ENCODE peak calls at places on chromosomes 12 and 14, in eight cellular contexts. G is activated T-helper 1 cell treated with Interleukin-2 at 50 U/mL for 16 hours; O is fibroblast of the conjunctiva; B is T follicular helper cell; R is stimulated activated CD4-positive, alpha-beta T cell treated with anti-CD3 and anti-CD28 coated beads, Interleukin-15, amount 100 ng/mL, for 24 hours; N is CD8-positive, alpha-beta memory T cell; I is fibroblast of lung; S is GM18507. E is an unnamed sample.
A peak's percentile ranks its signal among the peaks of the same experiment; 100 is the strongest.

GRCh38 chr12:41967668-41968649 is 176.7 kb downstream of the GXYLT1 start:
- DNase-seq in G (no peak), O (no peak), B (no peak), R (no peak), N (no peak), I (peak; percentile 88), S (no peak), E (no peak)

GRCh38 chr12:47954058-47954457 is 9.3 kb upstream of the TMEM106C start:
- DNase-seq in G (no peak), O (no peak), B (no peak), R (no peak), N (no peak), I (no peak), S (no peak), E (no peak)

GRCh38 chr12:4432878-4433820 is 12.5 kb downstream of the FGF6 start:
- DNase-seq in G (no peak), O (no peak), B (no peak), R (no peak), N (no peak), I (no peak), S (no peak), E (no peak)

GRCh38 chr12:93967454-93967853 is 180.9 kb upstream of the PLXNC1 start:
- DNase-seq in G (no peak), O (no peak), B (no peak), R (no peak), N (no peak), I (no peak), S (no peak), E (no peak)

GRCh38 chr14:81285250-81285649 is 64.5 kb upstream of the GTF2A1 start:
- DNase-seq in G (no peak), O (no peak), B (no peak), R (no peak), N (no peak), I (no peak), S (no peak), E (no peak)

GRCh38 chr14:56341766-56342418 is 223.7 kb downstream of the PELI2 start:
- DNase-seq in G (no peak), O (no peak), B (no peak), R (no peak), N (no peak), I (peak; percentile 63), S (no peak), E (no peak)

GRCh38 chr12:86256169-86256568 is at the start of gene MGAT4C:
- DNase-seq in G (no peak), O (no peak), B (no peak), R (no peak), N (no peak), I (peak; percentile 8), S (no peak), E (peak; percentile 95)

GRCh38 chr14:99125113-99125512 is 146.9 kb downstream of the BCL11B start:
- DNase-seq in G (no peak), O (no peak), B (no peak), R (no peak), N (no peak), I (no peak), S (no peak), E (no peak)

GRCh38 chr12:124510301-124510970 is 57.0 kb downstream of the NCOR2 start:
- DNase-seq in G (no peak), O (no peak), B (no peak), R (peak; percentile 21), N (no peak), I (no peak), S (no peak), E (no peak)